ENCODE peak calls at places on chromosomes 12 and 14, in eight cellular contexts. E is DMS 273 treated with DMSO at 0.1 percent for 48 hours; Y is stimulated activated CD8-positive, alpha-beta memory T cell treated with anti-CD3 and anti-CD28 coated beads, Interleukin-2, amount 100 ng/mL, for 48 hours; J is foreskin fibroblast; W is GM10248; V is lung microvascular endothelial cell; O is activated T-cell treated with anti-CD3 and anti-CD28 coated beads, Interleukin-2, amount 50 U/mL, for 1 hour; D is GM03348. I is an unnamed sample.

GRCh38 chr12:103501447-103501846 is 5.7 kb upstream of the C12orf42 start:
- DNase-seq in E (no peak), Y (no peak), J (no peak), W (no peak), V (no peak), O (no peak), D (no peak), I (no peak)

GRCh38 chr12:12081836-12082497 is 11.2 kb downstream of the BCL2L14 start:
- DNase-seq in E (no peak), Y (no peak), J (no peak), W (peak; percentile 73), V (peak; percentile 83), O (no peak), D (peak; percentile 84), I (peak; percentile 78)

GRCh38 chr12:10301103-10301502 is 6.6 kb upstream of the KLRD1 start:
- DNase-seq in E (no peak), Y (no peak), J (no peak), W (no peak), V (no peak), O (no peak), D (no peak), I (no peak)

GRCh38 chr12:75635606-75636444 is 124.4 kb upstream of the KRR1 start:
- DNase-seq in E (no peak), Y (peak; percentile 14), J (peak; percentile 88), W (peak; percentile 22), V (peak; percentile 98), O (no peak), D (peak; percentile 58), I (no peak)

GRCh38 chr12:16593546-16593945 is 12.4 kb downstream of the LMO3 start:
- DNase-seq in E (no peak), Y (no peak), J (no peak), W (no peak), V (no peak), O (no peak), D (no peak), I (no peak)

GRCh38 chr14:64929003-64929337 is 13.6 kb downstream of the GPX2 start:
- DNase-seq in E (no peak), Y (no peak), J (no peak), W (no peak), V (no peak), O (no peak), D (no peak), I (no peak)

GRCh38 chr14:61469771-61470170 is 148.4 kb downstream of the PRKCH start:
- DNase-seq in E (peak; percentile 31), Y (no peak), J (no peak), W (no peak), V (no peak), O (no peak), D (no peak), I (no peak)

GRCh38 chr12:10288989-10289388 is 18.7 kb upstream of the KLRD1 start:
- DNase-seq in E (no peak), Y (no peak), J (no peak), W (peak; percentile 22), V (no peak), O (no peak), D (no peak), I (no peak)

GRCh38 chr12:27807063-27807703 is 27.1 kb upstream of the MANSC4 start:
- DNase-seq in E (no peak), Y (no peak), J (no peak), W (no peak), V (no peak), O (peak; percentile 23), D (no peak), I (no peak)

GRCh38 chr12:122845041-122845864 is 10.0 kb downstream of the HIP1R start:
- DNase-seq in E (no peak), Y (no peak), J (no peak), W (no peak), V (no peak), O (no peak), D (no peak), I (peak; percentile 98)

GRCh38 chr12:3273409-3273853 is 196.3 kb downstream of the TSPAN9 start:
- DNase-seq in E (no peak), Y (no peak), J (peak; percentile 34), W (no peak), V (peak; percentile 32), O (no peak), D (peak; percentile 43), I (no peak)

GRCh38 chr14:69685716-69686115 is 74.3 kb downstream of the SUSD6 start:
- DNase-seq in E (peak; percentile 43), Y (no peak), J (no peak), W (no peak), V (peak; percentile 37), O (no peak), D (peak; percentile 52), I (peak; percentile 87)

GRCh38 chr14:26820101-26820500 is 222.3 kb upstream of the NOVA1 start:
- DNase-seq in E (no peak), Y (no peak), J (peak; percentile 29), W (no peak), V (no peak), O (no peak), D (no peak), I (no peak)

GRCh38 chr12:113329022-113329790 is 5.7 kb downstream of the SLC8B1 start:
- DNase-seq in E (no peak), Y (no peak), J (peak; percentile 22), W (no peak), V (peak; percentile 63), O (no peak), D (no peak), I (no peak)

I was measured in Ammon's horn.